ENCODE peak calls at places on chromosomes 11 and 22, in seven cellular contexts. K is sigmoid colon, Q is A549, M is transverse colon, Y is H1, T is stomach, W is suprapubic skin. S is an unnamed sample.

GRCh38 chr22:23286296-23286695 is 106.0 kb downstream of the BCR start:
- DNase-seq in K (no peak), Q (no peak), M (no peak), Y (no peak), T (no peak), W (no peak), S (no peak)

GRCh38 chr11:69542314-69543168 is 61.1 kb downstream of the LINC01488 start:
- DNase-seq in K (peak), Q (no peak), M (no peak), Y (no peak), T (no peak), W (peak), S (no peak)

GRCh38 chr22:27616033-27616432 is 185.5 kb downstream of the MN1 start:
- DNase-seq in K (no peak), Q (no peak), M (no peak), Y (no peak), T (no peak), W (no peak), S (no peak)

GRCh38 chr22:30406400-30406799 is 9.6 kb downstream of the SEC14L2 start:
- DNase-seq in K (no peak), Q (no peak), M (no peak), Y (no peak), T (no peak), W (no peak), S (no peak)

GRCh38 chr11:39810358-39810757 is 1649.1 kb downstream of the LRRC4C start:
- DNase-seq in K (no peak), Q (no peak), M (no peak), Y (no peak), T (no peak), W (no peak), S (no peak)

GRCh38 chr11:26936109-26936508 is 57.8 kb upstream of the FIBIN start:
- DNase-seq in K (no peak), Q (no peak), M (no peak), Y (no peak), T (no peak), W (no peak), S (no peak)

GRCh38 chr22:36294801-36295200 is 41.9 kb downstream of the APOL1 start:
- DNase-seq in K (no peak), Q (no peak), M (no peak), Y (no peak), T (no peak), W (no peak), S (no peak)

GRCh38 chr11:59669611-59670009 is 773 bp upstream of the PATL1 start:
- DNase-seq in K (peak), Q (no peak), M (peak), Y (peak), T (peak), W (peak), S (peak)

GRCh38 chr22:48050836-48051235 is 1288.4 kb downstream of the TBC1D22A start:
- DNase-seq in K (no peak), Q (no peak), M (no peak), Y (no peak), T (no peak), W (no peak), S (no peak)

GRCh38 chr11:76702378-76703128 is 32.0 kb upstream of the LRRC32 start:
- DNase-seq in K (no peak), Q (no peak), M (no peak), Y (no peak), T (no peak), W (no peak), S (no peak)

GRCh38 chr11:126354631-126355323 is 709 bp upstream of the ST3GAL4 start:
- DNase-seq in K (peak), Q (no peak), M (no peak), Y (no peak), T (no peak), W (peak), S (no peak)

GRCh38 chr11:66015094-66015881 is 3.5 kb downstream of the CST6 start:
- DNase-seq in K (no peak), Q (no peak), M (no peak), Y (no peak), T (no peak), W (no peak), S (no peak)

GRCh38 chr11:62602141-62603071 is 741 bp upstream of the MTA2 start:
- DNase-seq in K (peak), Q (no peak), M (peak), Y (peak), T (peak), W (peak), S (peak)

GRCh38 chr11:18014876-18015275 is 2.0 kb upstream of the SERGEF start:
- DNase-seq in K (no peak), Q (no peak), M (no peak), Y (no peak), T (no peak), W (no peak), S (no peak)

GRCh38 chr11:134032031-134032430 is 36.8 kb upstream of the JAM3 start:
- DNase-seq in K (no peak), Q (no peak), M (no peak), Y (no peak), T (no peak), W (no peak), S (no peak)

GRCh38 chr22:44133161-44133560 is 47.6 kb upstream of the PARVG start:
- DNase-seq in K (peak), Q (no peak), M (no peak), Y (no peak), T (no peak), W (no peak), S (no peak)

GRCh38 chr11:111777094-111778046 is 11.2 kb upstream of the PPP2R1B start:
- DNase-seq in K (no peak), Q (peak), M (no peak), Y (no peak), T (no peak), W (no peak), S (no peak)

GRCh38 chr22:25656724-25657123 is 85.3 kb upstream of the MYO18B start:
- DNase-seq in K (no peak), Q (no peak), M (no peak), Y (no peak), T (no peak), W (no peak), S (no peak)

GRCh38 chr11:75429902-75430691 is 2.9 kb downstream of the KLHL35 start:
- DNase-seq in K (peak), Q (peak), M (peak), Y (peak), T (peak), W (no peak), S (no peak)

GRCh38 chr11:67699521-67699920 is 25.1 kb upstream of the ALDH3B2 start:
- DNase-seq in K (no peak), Q (no peak), M (no peak), Y (peak), T (no peak), W (no peak), S (no peak)

GRCh38 chr22:37557321-37558001 is 2.8 kb upstream of the CDC42EP1 start:
- DNase-seq in K (no peak), Q (no peak), M (no peak), Y (no peak), T (no peak), W (no peak), S (no peak)

GRCh38 chr11:126229782-126230540 is 18.4 kb downstream of the FAM118B start:
- DNase-seq in K (no peak), Q (no peak), M (no peak), Y (no peak), T (no peak), W (no peak), S (no peak)

GRCh38 chr11:97722065-97722464 is 1298.7 kb upstream of the CNTN5 start:
- DNase-seq in K (no peak), Q (no peak), M (no peak), Y (no peak), T (no peak), W (no peak), S (no peak)

GRCh38 chr22:29152045-29152380 is 53.7 kb upstream of the EMID1 start:
- DNase-seq in K (no peak), Q (no peak), M (no peak), Y (no peak), T (peak), W (no peak), S (no peak)

GRCh38 chr11:8533332-8533731 is 60.7 kb downstream of the STK33 start:
- DNase-seq in K (no peak), Q (no peak), M (no peak), Y (no peak), T (no peak), W (no peak), S (no peak)

GRCh38 chr11:61181489-61181888 is 20.3 kb upstream of the VPS37C start:
- DNase-seq in K (no peak), Q (no peak), M (no peak), Y (no peak), T (no peak), W (no peak), S (no peak)

GRCh38 chr11:6259638-6260019 is at the start of gene CCKBR:
- DNase-seq in K (peak), Q (no peak), M (peak), Y (peak), T (peak), W (no peak), S (peak)

GRCh38 chr11:11681536-11681935 is 59.7 kb upstream of the GALNT18 start:
- DNase-seq in K (no peak), Q (no peak), M (no peak), Y (no peak), T (no peak), W (no peak), S (no peak)

GRCh38 chr22:20531404-20532181 is 24.2 kb downstream of the MED15 start:
- DNase-seq in K (peak), Q (peak), M (peak), Y (no peak), T (peak), W (no peak), S (no peak)

DNA sequence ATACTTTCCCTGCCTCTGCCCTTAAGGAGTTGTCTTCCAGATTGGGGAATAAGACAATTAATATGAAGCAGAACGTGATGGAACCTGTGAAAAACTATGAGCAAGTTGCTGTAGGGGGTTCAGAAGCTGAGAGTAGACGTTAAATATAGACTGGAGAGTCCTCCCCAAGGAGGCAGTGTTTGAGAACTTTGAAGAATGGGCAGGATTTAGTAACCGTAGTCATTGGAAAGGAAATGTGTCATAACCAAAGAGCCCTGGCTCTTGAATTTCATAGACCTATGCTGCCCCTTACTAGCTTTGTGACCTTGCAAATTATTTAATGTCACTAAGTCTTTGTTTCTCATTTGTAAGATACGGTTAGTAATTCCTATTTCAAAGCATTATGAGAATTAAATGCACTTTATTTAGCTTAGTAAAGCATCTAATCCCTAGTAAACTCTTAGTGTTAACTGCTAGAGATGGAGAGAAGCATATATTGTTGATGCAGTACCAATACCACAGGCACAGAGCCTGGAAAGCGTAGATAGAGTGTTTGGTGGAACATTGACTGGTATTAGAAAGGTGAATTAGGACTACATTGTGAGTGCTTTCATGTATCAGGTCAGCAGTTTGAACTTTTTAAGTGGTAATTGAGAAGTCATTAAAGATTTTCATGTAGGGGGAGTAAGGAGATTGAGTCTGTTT is 54.1 kb downstream of the MCAM start:
- DNase-seq in K (no peak), Q (no peak), M (no peak), Y (no peak), T (no peak), W (no peak), S (no peak)
- H3K4me3 ChIP-seq in K (no peak), Q (no peak), M (no peak), Y (no peak), T (no peak), W (no peak), S (no peak)

GRCh38 chr11:119087747-119088241 is 3.1 kb downstream of the HMBS start:
- DNase-seq in K (no peak), Q (no peak), M (no peak), Y (no peak), T (no peak), W (no peak), S (no peak)
- TF ChIP-seq EP300 in K (no peak), Q (no peak), M (no peak), Y (no peak), T (no peak), W (no peak), S (no peak)

DNA sequence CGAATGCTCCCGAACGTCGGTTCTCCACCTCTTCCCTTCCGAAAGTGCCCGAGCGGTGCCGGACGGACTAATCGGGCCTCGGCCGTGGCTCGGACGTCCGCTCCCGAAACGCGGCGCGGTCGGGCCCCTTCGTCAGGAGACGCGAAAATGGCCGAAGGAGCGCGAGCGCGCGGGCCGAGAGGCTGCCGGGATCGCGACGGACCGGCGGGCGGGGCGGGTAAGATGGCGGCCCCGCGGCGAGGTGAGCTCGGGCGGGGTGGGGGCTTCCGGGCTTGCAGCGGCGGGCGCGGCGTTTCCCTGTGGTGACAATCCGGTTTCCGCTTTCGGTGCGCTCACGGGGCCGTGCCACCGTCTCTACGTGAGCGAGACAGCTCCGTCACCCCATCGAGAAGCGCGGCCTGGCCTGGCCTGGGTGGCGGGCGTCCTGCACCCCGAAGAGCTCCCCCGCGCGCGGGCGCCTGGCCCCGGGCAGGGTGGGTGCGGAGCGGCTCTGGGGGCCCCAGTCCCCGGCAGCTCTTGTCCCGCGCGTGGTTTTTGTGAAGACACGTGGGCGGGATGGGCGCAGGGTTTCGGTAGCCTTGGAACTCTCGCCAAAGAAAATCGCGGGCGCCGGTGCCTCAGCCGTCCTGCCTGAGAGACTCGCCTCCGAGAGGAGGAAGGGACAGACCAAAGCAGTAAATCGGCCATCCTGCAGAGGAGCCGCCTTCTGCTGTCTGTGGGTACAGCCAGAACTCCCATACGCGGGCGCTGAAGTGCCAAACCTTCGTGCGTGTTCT is at the start of gene TMEM80:
- DNase-seq in K (peak), Q (peak), M (peak), Y (peak), T (peak), W (peak), S (peak)
- TF ChIP-seq POLR2A in K (peak), Q (peak), M (peak), Y (no peak), T (no peak), W (no peak), S (peak)

DNA sequence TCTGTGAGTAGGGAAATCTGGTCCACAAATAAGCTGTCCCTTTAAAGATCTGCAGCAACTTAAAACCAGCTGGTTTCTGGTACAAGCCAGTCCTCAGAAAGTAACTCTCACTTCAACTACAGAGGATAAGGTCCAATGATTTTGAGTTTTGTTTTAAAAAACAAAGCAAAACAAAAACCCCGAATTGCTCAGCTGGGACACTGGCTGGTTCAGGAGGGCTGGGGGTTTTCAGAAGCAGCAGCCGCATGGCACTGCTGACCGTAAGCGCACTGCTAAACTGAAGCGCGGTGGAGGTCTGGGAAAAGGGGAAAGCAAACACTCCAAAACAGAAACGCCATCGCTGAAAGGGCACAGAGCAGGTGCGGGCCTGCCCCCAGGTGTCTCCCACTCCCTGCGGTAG is 59.7 kb downstream of the MICAL3 start:
- DNase-seq in K (no peak), Q (no peak), M (no peak), Y (no peak), T (no peak), W (no peak), S (no peak)
- H3K4me3 ChIP-seq in K (no peak), Q (no peak), M (no peak), Y (no peak), T (no peak), W (no peak), S (no peak)

GRCh38 chr22:24481641-24482040 is 13.5 kb upstream of the UPB1 start:
- DNase-seq in K (no peak), Q (no peak), M (no peak), Y (no peak), T (no peak), W (no peak), S (no peak)

GRCh38 chr22:24482998-24483397 is 12.1 kb upstream of the UPB1 start:
- DNase-seq in K (no peak), Q (no peak), M (no peak), Y (no peak), T (no peak), W (no peak), S (no peak)

GRCh38 chr22:24483966-24484545 is 11.1 kb upstream of the UPB1 start:
- DNase-seq in K (no peak), Q (no peak), M (no peak), Y (no peak), T (no peak), W (no peak), S (no peak)

GRCh38 chr22:24485170-24485569 is 10.0 kb upstream of the UPB1 start:
- DNase-seq in K (no peak), Q (no peak), M (no peak), Y (no peak), T (no peak), W (no peak), S (no peak)

DNA sequence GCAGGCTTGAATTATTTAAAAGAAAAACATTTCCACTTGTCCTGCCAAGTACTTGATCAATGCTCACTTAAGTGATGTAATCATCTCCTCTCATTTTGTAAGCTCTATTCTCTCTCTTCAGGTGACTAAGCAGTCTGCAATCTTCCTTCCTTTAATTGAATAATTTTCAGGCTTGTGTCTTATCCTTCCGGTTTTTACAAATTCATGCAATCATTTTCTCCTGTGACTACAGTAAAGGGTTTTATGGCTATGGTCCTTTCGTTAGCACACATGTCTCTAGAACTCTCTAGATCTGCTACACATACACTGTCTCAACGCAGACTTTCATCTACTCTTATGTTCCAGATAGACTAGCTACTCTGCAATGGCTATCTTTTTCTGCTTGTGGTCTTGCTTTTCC is 12.5 kb upstream of the UPB1 start:
- DNase-seq in K (no peak), Q (no peak), M (no peak), Y (no peak), T (no peak), W (no peak), S (no peak)
- TF ChIP-seq EP300 in K (no peak), Q (no peak), M (no peak), Y (no peak), T (no peak), W (no peak), S (no peak)

DNA sequence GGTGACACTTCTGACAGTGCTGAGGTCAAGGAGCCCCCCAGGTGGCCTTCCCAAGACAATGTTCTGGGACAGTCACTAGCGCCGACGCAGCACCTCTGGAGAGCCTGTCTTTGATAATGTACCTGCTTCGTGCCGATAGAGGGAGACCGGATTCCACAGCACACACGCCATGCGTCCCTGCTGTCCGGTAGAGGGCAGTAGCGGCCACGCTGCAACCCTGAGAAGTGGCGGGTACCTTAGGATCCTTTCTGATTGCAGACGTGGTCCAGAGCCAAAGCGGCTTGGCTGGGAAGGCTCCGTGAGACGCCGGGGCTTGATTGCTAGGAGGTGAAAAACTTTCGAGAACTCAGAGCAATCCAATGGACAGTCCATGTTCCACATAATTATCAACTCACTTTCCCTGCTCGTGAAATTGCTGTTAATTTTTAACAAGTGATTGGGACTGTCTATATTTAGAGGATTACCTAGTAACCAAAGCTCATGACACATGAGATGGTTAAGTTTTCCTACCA is 11.4 kb upstream of the BARX2 start:
- DNase-seq in K (peak), Q (peak), M (peak), Y (peak), T (peak), W (no peak), S (peak)
- TF ChIP-seq POLR2A in K (no peak), Q (no peak), M (no peak), Y (no peak), T (no peak), W (no peak), S (no peak)